ENCODE peak calls at places on chromosomes 1 and 21, in eight cellular contexts. F, U, L, K, R, Q, E and P are unnamed samples. For H3K4me1, the result is how much of the 10 kb centered on the place peaks cover.

GRCh38 chr1:245605480-245606156 is 450.8 kb downstream of the KIF26B start:
- DNase-seq in F (no peak), U (no peak), L (no peak), K (no peak), R (no peak), Q (peak), E (no peak), P (no peak)

GRCh38 chr1:92994105-92994712 is 32.9 kb upstream of the DIPK1A start:
- DNase-seq in F (peak), U (no peak), L (peak), K (peak), R (peak), Q (peak), E (no peak), P (peak)

GRCh38 chr1:220827445-220828210 is 40.9 kb downstream of the MTARC1 start:
- DNase-seq in F (no peak), U (no peak), L (no peak), K (no peak), R (no peak), Q (no peak), E (no peak), P (no peak)

GRCh38 chr21:18041012-18041411 is 203.6 kb upstream of the CHODL start:
- DNase-seq in F (no peak), U (no peak), L (no peak), K (no peak), R (peak), Q (peak), E (no peak), P (no peak)

GRCh38 chr1:46041974-46042373 is 90.5 kb downstream of the PIK3R3 start:
- DNase-seq in F (no peak), U (no peak), L (no peak), K (no peak), R (no peak), Q (no peak), E (no peak), P (no peak)

GRCh38 chr1:145994391-145995120 is 1.8 kb downstream of the TXNIP start:
- DNase-seq in F (peak), U (no peak), L (no peak), K (no peak), R (no peak), Q (no peak), E (no peak), P (no peak)

GRCh38 chr1:90580176-90580575 is 136.9 kb downstream of the BARHL2 start:
- DNase-seq in F (no peak), U (no peak), L (peak), K (peak), R (no peak), Q (peak), E (no peak), P (no peak)

GRCh38 chr1:65429806-65430205 is 9.3 kb downstream of the LEPR start:
- DNase-seq in F (peak), U (no peak), L (no peak), K (no peak), R (no peak), Q (no peak), E (no peak), P (no peak)

GRCh38 chr1:59412705-59413326 is 115.9 kb downstream of the FGGY start:
- DNase-seq in F (no peak), U (no peak), L (no peak), K (no peak), R (no peak), Q (no peak), E (no peak), P (no peak)

GRCh38 chr1:177464682-177465081 is 293.9 kb downstream of the BRINP2 start:
- DNase-seq in F (no peak), U (no peak), L (no peak), K (no peak), R (no peak), Q (no peak), E (no peak), P (no peak)

GRCh38 chr1:163709636-163710035 is 387.9 kb downstream of the NUF2 start:
- DNase-seq in F (no peak), U (no peak), L (no peak), K (no peak), R (no peak), Q (no peak), E (no peak), P (no peak)

GRCh38 chr1:914891-915280 is 8.8 kb upstream of the SAMD11 start:
- DNase-seq in F (no peak), U (no peak), L (no peak), K (no peak), R (no peak), Q (no peak), E (no peak), P (no peak)

GRCh38 chr1:6486433-6487011 is 4.9 kb downstream of the PLEKHG5 start:
- DNase-seq in F (peak), U (peak), L (peak), K (peak), R (peak), Q (peak), E (peak), P (peak)

GRCh38 chr21:26845750-26846035 is 484 bp upstream of the ADAMTS1 start:
- DNase-seq in F (no peak), U (no peak), L (no peak), K (no peak), R (no peak), Q (no peak), E (no peak), P (no peak)

GRCh38 chr1:153679337-153680119 is 1.0 kb downstream of the NPR1 start:
- DNase-seq in F (no peak), U (no peak), L (no peak), K (no peak), R (no peak), Q (peak), E (peak), P (no peak)

GRCh38 chr1:89044970-89045695 is 19.9 kb downstream of the GBP1 start:
- DNase-seq in F (no peak), U (no peak), L (no peak), K (no peak), R (no peak), Q (peak), E (no peak), P (no peak)

GRCh38 chr1:100866041-100866900 is 28.4 kb downstream of the EXTL2 start:
- DNase-seq in F (no peak), U (no peak), L (no peak), K (no peak), R (peak), Q (peak), E (no peak), P (no peak)

GRCh38 chr1:196002906-196003305 is 605.3 kb downstream of the KCNT2 start:
- DNase-seq in F (no peak), U (no peak), L (no peak), K (no peak), R (no peak), Q (no peak), E (no peak), P (no peak)

GRCh38 chr21:44735821-44736220 is 24.4 kb upstream of the TSPEAR start:
- DNase-seq in F (no peak), U (no peak), L (no peak), K (no peak), R (no peak), Q (no peak), E (no peak), P (no peak)

GRCh38 chr1:84103197-84103992 is 40.7 kb upstream of the PRKACB start:
- DNase-seq in F (peak), U (no peak), L (peak), K (peak), R (no peak), Q (peak), E (peak), P (no peak)

GRCh38 chr1:39576016-39576657 is 453 bp downstream of the PABPC4 start:
- DNase-seq in F (no peak), U (no peak), L (peak), K (peak), R (peak), Q (peak), E (peak), P (peak)

GRCh38 chr1:46477153-46477929 is 12.3 kb upstream of the DMBX1 start:
- DNase-seq in F (peak), U (peak), L (peak), K (peak), R (peak), Q (peak), E (peak), P (peak)

GRCh38 chr1:220786337-220787068 is at the start of gene MTARC1:
- DNase-seq in F (no peak), U (no peak), L (no peak), K (peak), R (no peak), Q (peak), E (peak), P (no peak)

GRCh38 chr1:5856246-5856815 is 135.9 kb downstream of the NPHP4 start:
- DNase-seq in F (no peak), U (no peak), L (no peak), K (no peak), R (no peak), Q (no peak), E (no peak), P (no peak)

GRCh38 chr1:201955009-201955749 is at the start of gene TIMM17A:
- DNase-seq in F (peak), U (peak), L (peak), K (peak), R (peak), Q (peak), E (peak), P (peak)

GRCh38 chr1:16114527-16115467 is 41.1 kb downstream of the EPHA2 start:
- DNase-seq in F (no peak), U (no peak), L (no peak), K (no peak), R (no peak), Q (no peak), E (no peak), P (no peak)

GRCh38 chr1:15445390-15446122 is 7.3 kb downstream of the CTRC start:
- DNase-seq in F (no peak), U (no peak), L (no peak), K (no peak), R (no peak), Q (no peak), E (no peak), P (no peak)

GRCh38 chr1:2455757-2456156 is 20.3 kb upstream of the PLCH2 start:
- DNase-seq in F (no peak), U (no peak), L (no peak), K (no peak), R (no peak), Q (no peak), E (no peak), P (no peak)

GRCh38 chr1:61157420-61157987 is 75.1 kb downstream of the NFIA start:
- DNase-seq in F (no peak), U (no peak), L (peak), K (no peak), R (no peak), Q (peak), E (no peak), P (no peak)

GRCh38 chr1:50308883-50309282 is 114.4 kb downstream of the DMRTA2 start:
- DNase-seq in F (no peak), U (no peak), L (peak), K (no peak), R (peak), Q (peak), E (no peak), P (no peak)

GRCh38 chr1:179591592-179592580 is at the start of gene TDRD5:
- DNase-seq in F (no peak), U (peak), L (no peak), K (peak), R (no peak), Q (no peak), E (no peak), P (no peak)

GRCh38 chr1:20640183-20640597 is 6.9 kb downstream of the PINK1 start:
- DNase-seq in F (peak), U (no peak), L (peak), K (peak), R (peak), Q (peak), E (no peak), P (peak)

GRCh38 chr1:227894831-227895451 is 52.8 kb downstream of the WNT9A start:
- DNase-seq in F (peak), U (peak), L (no peak), K (peak), R (no peak), Q (no peak), E (no peak), P (no peak)

GRCh38 chr1:40877681-40878080 is 15.5 kb upstream of the CITED4 start:
- DNase-seq in F (peak), U (peak), L (no peak), K (peak), R (no peak), Q (no peak), E (peak), P (no peak)

GRCh38 chr21:42923553-42924432 is 1.6 kb downstream of the ERVH48-1 start:
- DNase-seq in F (peak), U (peak), L (peak), K (peak), R (peak), Q (peak), E (peak), P (peak)

GRCh38 chr1:192592981-192593683 is 17.6 kb downstream of the RGS1 start:
- DNase-seq in F (no peak), U (no peak), L (no peak), K (no peak), R (no peak), Q (no peak), E (no peak), P (no peak)

GRCh38 chr1:169928438-169929209 is 34.9 kb upstream of the SCYL3 start:
- DNase-seq in F (no peak), U (no peak), L (no peak), K (no peak), R (peak), Q (peak), E (no peak), P (no peak)

GRCh38 chr1:5254131-5254725 is 599.8 kb downstream of the AJAP1 start:
- DNase-seq in F (no peak), U (no peak), L (no peak), K (no peak), R (no peak), Q (no peak), E (no peak), P (no peak)

DNA sequence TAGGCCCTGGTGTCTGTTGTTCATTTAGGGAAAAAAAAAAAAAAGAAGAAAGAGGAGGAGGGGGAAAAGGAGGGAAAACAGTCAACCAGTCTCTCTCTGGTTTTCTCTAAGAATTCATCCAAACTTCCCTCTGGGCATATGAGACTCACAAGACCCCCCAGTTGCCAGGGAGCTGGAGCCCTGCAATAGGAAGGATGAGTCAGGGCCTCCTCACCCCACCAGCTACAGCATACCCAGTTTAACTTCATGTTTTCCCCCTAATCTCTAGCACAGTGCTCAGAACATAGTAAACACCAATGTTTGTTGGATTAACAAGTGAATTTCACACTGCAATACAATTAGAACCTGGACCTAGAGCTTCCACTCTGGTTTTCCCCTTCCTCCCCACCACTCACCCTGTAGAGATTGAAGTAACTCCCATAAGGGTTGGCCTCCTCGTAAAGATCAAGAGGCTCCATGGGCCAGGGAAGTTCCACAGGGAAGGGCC is 7.8 kb downstream of the F11R start:
- DNase-seq in F (no peak), U (no peak), L (no peak), K (no peak), R (no peak), Q (no peak), E (no peak), P (no peak)
- H3K4me1 ChIP-seq in F (under half), U (under half), L (under half), K (under half), R (under half), Q (half or more), E (under half), P (under half)

DNA sequence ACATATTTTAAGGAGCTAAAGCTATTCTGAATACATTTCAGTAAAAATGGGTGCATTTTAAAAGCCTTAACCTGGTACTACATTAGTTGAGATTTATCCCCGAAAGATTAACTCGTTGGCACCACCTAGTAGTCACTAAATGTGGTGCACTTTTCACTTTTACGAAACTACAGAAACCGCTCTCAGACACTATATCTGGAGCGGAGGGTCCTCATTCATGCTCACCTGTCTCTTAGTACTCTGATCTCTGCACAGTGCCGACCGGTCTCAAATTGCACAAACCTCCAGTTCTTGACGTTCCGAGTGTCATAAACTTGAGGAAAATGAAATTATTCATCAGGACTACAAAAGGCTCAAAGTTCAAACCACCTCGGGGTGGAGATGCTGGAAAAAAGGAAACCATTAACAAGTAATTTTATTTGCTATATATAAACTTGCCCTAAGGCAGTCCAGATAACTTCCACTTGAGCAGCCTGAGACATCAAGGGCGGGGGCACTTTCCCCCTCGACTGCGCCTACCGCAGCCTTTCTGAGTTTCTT is 722 bp downstream of the LZIC start:
- DNase-seq in F (no peak), U (no peak), L (peak), K (no peak), R (peak), Q (peak), E (no peak), P (no peak)
- TF ChIP-seq CTCF in F (peak), U (no peak), L (peak), K (peak), R (peak), Q (peak), E (peak), P (peak)

DNA sequence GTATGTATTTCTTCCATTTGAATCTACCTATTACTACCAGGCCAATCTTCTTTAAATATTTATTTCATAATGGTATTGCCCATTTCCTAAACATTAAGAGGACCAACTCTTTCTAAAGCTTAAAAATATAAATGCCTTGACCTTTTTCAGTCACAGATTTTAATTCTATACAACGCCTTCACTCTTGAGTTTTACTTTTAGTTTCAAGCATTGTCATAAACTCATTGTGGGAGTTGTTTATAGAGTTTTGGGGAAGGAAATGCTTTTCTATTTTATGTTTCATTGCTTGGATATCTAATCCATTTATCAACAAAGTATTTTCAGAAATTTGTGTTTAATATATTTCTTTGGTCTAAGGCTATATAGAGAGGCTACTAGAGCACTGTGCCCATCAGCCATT is 155.8 kb downstream of the DPYD start:
- DNase-seq in F (no peak), U (no peak), L (no peak), K (no peak), R (no peak), Q (no peak), E (no peak), P (no peak)
- H3K27ac ChIP-seq in F (no peak), U (no peak), L (no peak), K (no peak), R (no peak), Q (no peak), E (no peak), P (no peak)

GRCh38 chr1:42949312-42950145 is 9.1 kb downstream of the SLC2A1 start:
- DNase-seq in F (no peak), U (no peak), L (no peak), K (no peak), R (peak), Q (no peak), E (no peak), P (no peak)

GRCh38 chr1:42950146-42950480 is 8.6 kb downstream of the SLC2A1 start:
- DNase-seq in F (no peak), U (no peak), L (no peak), K (no peak), R (no peak), Q (no peak), E (no peak), P (no peak)

GRCh38 chr1:42953182-42954180 is 5.2 kb downstream of the SLC2A1 start:
- DNase-seq in F (no peak), U (no peak), L (no peak), K (no peak), R (no peak), Q (no peak), E (no peak), P (no peak)

GRCh38 chr1:42952353-42953001 is 6.2 kb downstream of the SLC2A1 start:
- DNase-seq in F (no peak), U (no peak), L (peak), K (peak), R (peak), Q (no peak), E (no peak), P (peak)

GRCh38 chr1:42951588-42951987 is 7.1 kb downstream of the SLC2A1 start:
- DNase-seq in F (no peak), U (no peak), L (no peak), K (no peak), R (no peak), Q (no peak), E (no peak), P (no peak)
- H3K4me1 ChIP-seq in F (half or more), U (under half), L (under half), K (under half), R (half or more), Q (under half), E (half or more), P (half or more)

DNA sequence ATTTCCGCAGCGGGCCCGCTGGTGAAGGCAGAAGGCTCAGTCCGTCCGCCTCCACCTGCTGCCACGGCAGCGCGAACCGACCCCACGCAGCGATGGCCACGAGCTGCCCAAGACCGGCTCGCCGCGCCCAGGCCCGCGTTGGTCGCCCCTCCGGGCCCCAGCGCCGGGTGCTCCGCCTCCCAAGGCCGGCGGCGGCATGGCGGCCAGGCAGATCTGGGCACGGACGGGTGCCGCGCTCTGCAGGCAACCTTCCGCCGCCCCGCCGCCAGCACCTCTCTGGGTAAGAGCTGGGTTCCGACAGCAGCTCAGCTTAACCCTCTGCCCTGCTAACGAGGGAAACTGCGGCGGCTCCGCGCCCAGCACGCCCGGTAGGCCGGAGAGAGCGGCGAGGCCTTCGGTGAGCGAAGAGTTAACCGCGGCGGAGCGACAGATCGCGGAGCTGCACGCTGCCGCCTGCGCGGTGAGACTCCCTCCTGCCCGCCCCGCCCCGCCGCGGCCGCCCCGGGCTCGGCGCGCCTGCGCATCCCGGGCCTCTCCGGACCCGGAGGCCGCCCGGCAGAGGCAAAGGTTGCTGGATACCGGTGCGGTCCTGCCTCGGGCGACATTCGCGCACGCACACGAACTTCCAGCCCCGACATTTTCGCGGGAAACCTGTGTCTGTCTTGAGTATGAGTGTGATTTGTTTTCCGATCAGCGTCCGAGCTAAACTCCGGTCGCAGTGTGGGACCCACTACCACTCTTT is at the start of gene C1orf53:
- DNase-seq in F (peak), U (peak), L (peak), K (peak), R (peak), Q (peak), E (peak), P (peak)
- TF ChIP-seq CTCF in F (peak), U (no peak), L (peak), K (no peak), R (no peak), Q (no peak), E (no peak), P (no peak)